ENCODE peak calls at places on chromosomes 12 and 14, in five cellular contexts. H is mesendoderm; F is cardiac fibroblast; I is naive thymus-derived CD4-positive, alpha-beta T cell; Z is heart right ventricle. M is an unnamed sample.

GRCh38 chr14:23865502-23865901 is 88.1 kb upstream of the DHRS4 start:
- DNase-seq in H (no peak), F (no peak), I (no peak), Z (no peak), M (peak)

GRCh38 chr14:61750708-61751474 is 11.3 kb upstream of the SNAPC1 start:
- DNase-seq in H (peak), F (peak), I (peak), Z (peak), M (peak)

GRCh38 chr14:46580941-46581671 is 70.5 kb downstream of the RPL10L start:
- DNase-seq in H (peak), F (peak), I (no peak), Z (no peak), M (peak)

GRCh38 chr14:38129705-38130104 is 78.0 kb upstream of the SSTR1 start:
- DNase-seq in H (no peak), F (no peak), I (peak), Z (no peak), M (no peak)

GRCh38 chr14:75985618-75986438 is at the start of gene IFT43:
- DNase-seq in H (peak), F (peak), I (peak), Z (peak), M (peak)

GRCh38 chr14:81341405-81342180 is 58.5 kb downstream of the STON2 start:
- DNase-seq in H (no peak), F (no peak), I (no peak), Z (no peak), M (peak)

GRCh38 chr14:75232597-75232996 is 46.0 kb upstream of the FOS start:
- DNase-seq in H (peak), F (no peak), I (peak), Z (no peak), M (no peak)

GRCh38 chr12:47249082-47249481 is 169.3 kb upstream of the AMIGO2 start:
- DNase-seq in H (no peak), F (no peak), I (no peak), Z (no peak), M (peak)

GRCh38 chr12:2681426-2682205 is 113.2 kb upstream of the FKBP4 start:
- DNase-seq in H (no peak), F (no peak), I (no peak), Z (no peak), M (no peak)

GRCh38 chr14:92507174-92507768 is 6.3 kb upstream of the RIN3 start:
- DNase-seq in H (no peak), F (no peak), I (no peak), Z (no peak), M (peak)

GRCh38 chr12:47715877-47716548 is 9.3 kb downstream of the ENDOU start:
- DNase-seq in H (no peak), F (no peak), I (no peak), Z (no peak), M (no peak)

GRCh38 chr12:41619705-41620104 is 431.6 kb downstream of the PDZRN4 start:
- DNase-seq in H (peak), F (no peak), I (no peak), Z (no peak), M (no peak)

GRCh38 chr12:18361431-18361830 is 100.1 kb downstream of the PIK3C2G start:
- DNase-seq in H (no peak), F (no peak), I (no peak), Z (no peak), M (no peak)

GRCh38 chr14:34365309-34365915 is 96.6 kb downstream of the SPTSSA start:
- DNase-seq in H (no peak), F (peak), I (no peak), Z (no peak), M (no peak)

GRCh38 chr14:99481745-99482099 is 513 bp downstream of the CCNK start:
- DNase-seq in H (peak), F (peak), I (peak), Z (no peak), M (peak)

GRCh38 chr12:111904438-111904837 is 62.4 kb downstream of the MAPKAPK5 start:
- DNase-seq in H (no peak), F (no peak), I (no peak), Z (no peak), M (no peak)

GRCh38 chr12:6962285-6963015 is 8.0 kb downstream of the PHB2 start:
- DNase-seq in H (peak), F (no peak), I (no peak), Z (no peak), M (no peak)

GRCh38 chr12:128823216-128823915 is 392 bp downstream of the SLC15A4 start:
- DNase-seq in H (peak), F (no peak), I (peak), Z (peak), M (no peak)

GRCh38 chr14:59630281-59630963 is 53.8 kb upstream of the CCDC175 start:
- DNase-seq in H (peak), F (peak), I (no peak), Z (no peak), M (peak)

GRCh38 chr14:50011242-50011641 is 105.1 kb downstream of the VCPKMT start:
- DNase-seq in H (no peak), F (no peak), I (no peak), Z (no peak), M (no peak)

GRCh38 chr12:18246057-18246456 is 15.3 kb upstream of the PIK3C2G start:
- DNase-seq in H (peak), F (no peak), I (no peak), Z (no peak), M (no peak)

GRCh38 chr12:57219205-57219992 is 2.8 kb downstream of the NXPH4 start:
- DNase-seq in H (no peak), F (no peak), I (no peak), Z (no peak), M (no peak)

GRCh38 chr12:58916891-58917570 is 3.3 kb downstream of the LRIG3 start:
- DNase-seq in H (peak), F (peak), I (no peak), Z (no peak), M (peak)

GRCh38 chr12:123843912-123844748 is 82.0 kb downstream of the DNAH10 start:
- DNase-seq in H (peak), F (no peak), I (no peak), Z (no peak), M (peak)

GRCh38 chr12:39617887-39618286 is 1.7 kb downstream of the ABCD2 start:
- DNase-seq in H (no peak), F (no peak), I (no peak), Z (no peak), M (no peak)

GRCh38 chr12:103505371-103506236 is 9.8 kb upstream of the C12orf42 start:
- DNase-seq in H (no peak), F (no peak), I (no peak), Z (no peak), M (peak)

GRCh38 chr12:127526925-127527324 is 740.0 kb upstream of the TMEM132C start:
- DNase-seq in H (no peak), F (no peak), I (no peak), Z (no peak), M (no peak)

GRCh38 chr14:100081997-100082625 is 16.9 kb downstream of the EVL start:
- DNase-seq in H (no peak), F (no peak), I (peak), Z (no peak), M (no peak)

GRCh38 chr12:112906712-112907414 is at the start of gene OAS1:
- DNase-seq in H (peak), F (peak), I (peak), Z (no peak), M (peak)
- H3K4me3 ChIP-seq in H (no peak), F (peak), I (peak), Z (peak), M (peak)

DNA sequence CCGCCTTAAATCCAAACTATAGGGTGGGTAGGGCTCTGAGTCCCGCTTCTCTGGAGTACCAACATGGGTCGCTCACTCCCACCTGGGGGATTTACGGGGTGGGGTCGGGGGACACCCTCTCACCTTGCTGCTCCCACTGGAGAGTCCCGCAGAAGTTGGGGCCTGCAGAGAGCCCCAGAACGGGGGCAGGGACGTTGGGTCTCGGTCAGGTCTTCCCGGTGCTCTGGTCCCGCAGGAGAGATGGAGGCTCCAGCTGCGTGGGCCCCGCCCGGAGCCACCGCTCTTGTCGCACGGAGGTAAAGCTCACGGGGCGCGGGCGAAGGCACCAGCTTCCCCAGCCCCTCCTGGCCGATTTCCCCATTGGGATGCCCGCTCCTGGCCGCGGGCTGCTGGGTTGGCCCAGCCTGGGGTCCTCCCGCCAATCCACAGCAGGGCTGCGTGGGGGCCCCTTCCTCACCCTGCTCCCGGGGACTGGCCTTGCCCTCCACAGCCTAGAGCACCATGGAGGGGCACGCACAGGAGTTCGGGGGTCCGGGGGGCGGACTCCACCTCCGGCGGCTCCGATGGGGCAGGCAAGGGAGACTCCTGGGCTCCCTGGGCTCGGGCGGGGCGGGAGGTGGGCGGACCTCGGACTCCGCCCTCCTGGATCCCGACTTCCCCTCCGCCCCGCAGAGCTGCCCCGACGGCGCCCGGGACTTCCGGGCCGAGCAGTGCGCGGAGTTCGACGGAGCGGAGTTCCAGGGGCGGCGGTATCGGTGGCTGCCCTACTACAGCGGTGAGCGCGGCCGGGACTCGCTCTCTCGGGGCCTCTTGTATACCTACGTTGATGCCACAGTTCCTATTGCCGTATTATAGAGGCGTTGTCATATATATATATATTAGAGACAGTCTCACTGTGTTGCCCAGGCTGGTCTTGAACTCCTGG is 8.4 kb downstream of the PAPLN start:
- DNase-seq in H (no peak), F (peak), I (peak), Z (peak), M (peak)
- H3K4me3 ChIP-seq in H (no peak), F (peak), I (peak), Z (peak), M (peak)

DNA sequence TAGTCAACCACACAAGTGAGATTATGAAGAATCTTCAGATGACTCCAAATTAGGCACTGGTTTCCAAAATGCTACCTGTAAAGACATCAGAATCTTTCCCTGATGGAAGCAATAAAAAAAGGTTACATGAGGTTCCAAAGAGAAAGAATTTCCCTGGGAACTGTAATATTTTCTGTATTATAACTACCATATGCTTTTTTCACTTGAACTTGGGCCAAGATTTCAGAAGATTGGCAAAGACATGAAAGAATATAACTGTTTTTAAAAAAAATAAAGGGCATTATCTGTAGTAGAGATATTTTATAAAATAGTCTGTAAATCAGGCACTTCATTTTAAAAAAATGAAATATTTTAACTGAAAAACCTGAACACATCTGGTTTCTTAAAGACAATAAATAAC is 12.9 kb downstream of the HECTD1 start:
- DNase-seq in H (no peak), F (peak), I (no peak), Z (no peak), M (no peak)
- H3K4me3 ChIP-seq in H (no peak), F (no peak), I (no peak), Z (no peak), M (no peak)

DNA sequence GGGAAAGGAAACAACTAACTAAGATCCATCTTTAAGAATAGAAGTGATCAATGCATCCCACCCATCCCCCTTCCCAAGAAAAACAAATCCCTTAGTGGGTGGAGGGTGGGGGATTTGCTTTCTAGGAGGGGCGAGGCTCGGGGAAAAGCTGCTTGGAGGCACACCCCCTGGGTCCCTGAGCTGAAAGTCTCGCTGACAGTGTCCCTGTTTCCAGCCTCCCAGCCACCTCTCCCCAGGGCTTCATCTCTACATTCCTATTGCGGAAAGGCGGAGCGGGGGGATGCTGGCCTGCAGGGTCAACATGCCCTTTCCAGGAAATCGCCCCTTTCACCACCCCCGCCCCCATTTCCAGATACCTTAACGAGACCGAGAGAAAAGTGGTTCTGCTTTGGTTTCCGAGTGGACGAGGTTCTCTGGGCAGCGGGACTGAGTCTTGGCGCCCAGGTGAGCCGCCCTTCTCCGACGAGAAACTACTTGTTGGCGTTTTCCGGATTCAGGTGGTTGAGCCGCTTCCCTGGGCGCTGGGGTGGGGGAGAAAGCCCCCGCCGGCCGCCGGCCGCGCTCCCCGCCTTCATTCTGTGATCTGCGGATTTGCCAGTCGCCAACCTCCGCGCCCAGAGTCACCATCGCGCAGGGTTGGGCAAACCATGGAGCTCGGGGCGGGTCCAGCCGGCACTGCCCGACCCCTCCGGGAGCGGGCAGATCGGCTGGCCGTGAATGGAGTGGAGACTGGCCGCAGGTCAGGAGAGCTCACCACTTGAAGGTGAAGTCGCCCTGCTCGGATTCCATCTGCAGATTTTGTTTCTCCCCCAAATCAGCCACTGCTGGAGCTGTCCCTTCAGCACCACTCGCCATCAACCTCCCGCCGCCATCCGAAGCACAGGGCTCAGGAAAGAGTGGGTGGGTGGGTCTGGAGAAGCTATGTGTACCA is 523 bp downstream of the KCNC2 start:
- DNase-seq in H (peak), F (peak), I (no peak), Z (no peak), M (peak)
- H3K4me3 ChIP-seq in H (no peak), F (no peak), I (no peak), Z (no peak), M (no peak)

DNA sequence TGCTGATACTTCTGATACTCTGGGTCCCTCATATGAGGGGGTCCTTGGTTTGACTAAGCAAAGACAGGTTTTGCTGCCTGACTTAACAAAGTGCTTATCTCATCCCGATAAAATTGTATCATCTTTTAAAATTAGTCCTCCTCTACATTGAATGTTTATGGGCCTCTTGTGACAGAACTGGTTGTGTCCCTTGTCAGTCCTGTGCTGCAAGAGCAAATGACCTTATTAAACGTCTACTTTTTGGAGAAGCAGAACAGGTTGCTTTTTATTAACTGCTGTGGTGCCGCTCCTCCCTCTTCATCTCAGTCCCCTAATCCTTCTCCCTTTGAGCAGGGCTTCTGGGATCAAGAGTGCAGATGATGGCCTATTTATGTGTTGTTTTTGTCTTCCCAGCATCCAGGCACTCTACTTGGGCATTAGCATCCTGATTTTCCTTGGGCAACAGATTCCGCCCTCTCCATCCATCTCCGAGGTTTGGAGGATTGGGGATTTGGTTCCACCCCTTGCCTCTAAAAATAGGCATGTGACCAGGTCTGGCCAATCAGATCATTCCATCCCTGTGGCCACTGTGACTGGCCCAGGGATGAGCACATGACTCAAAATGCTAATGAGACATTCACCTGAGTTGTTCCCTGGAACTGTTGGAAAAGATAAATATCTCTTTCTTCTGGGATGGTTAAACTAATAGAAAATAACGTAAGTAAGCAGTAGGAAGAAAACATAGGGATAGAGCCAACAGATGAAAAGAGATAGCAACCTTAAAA is 2.9 kb upstream of the DENR start:
- DNase-seq in H (peak), F (no peak), I (no peak), Z (no peak), M (no peak)
- H3K4me3 ChIP-seq in H (no peak), F (no peak), I (no peak), Z (no peak), M (no peak)

GRCh38 chr14:68476965-68477455 is 315.9 kb downstream of the ZFP36L1 start:
- DNase-seq in H (no peak), F (no peak), I (no peak), Z (no peak), M (no peak)

GRCh38 chr14:68474741-68475140 is 318.1 kb downstream of the ZFP36L1 start:
- DNase-seq in H (no peak), F (no peak), I (no peak), Z (no peak), M (peak)

GRCh38 chr14:68476212-68476964 is 316.5 kb downstream of the ZFP36L1 start:
- DNase-seq in H (peak), F (peak), I (no peak), Z (peak), M (peak)

GRCh38 chr14:68473794-68474193 is 319.1 kb downstream of the ZFP36L1 start:
- DNase-seq in H (no peak), F (peak), I (no peak), Z (no peak), M (peak)

DNA sequence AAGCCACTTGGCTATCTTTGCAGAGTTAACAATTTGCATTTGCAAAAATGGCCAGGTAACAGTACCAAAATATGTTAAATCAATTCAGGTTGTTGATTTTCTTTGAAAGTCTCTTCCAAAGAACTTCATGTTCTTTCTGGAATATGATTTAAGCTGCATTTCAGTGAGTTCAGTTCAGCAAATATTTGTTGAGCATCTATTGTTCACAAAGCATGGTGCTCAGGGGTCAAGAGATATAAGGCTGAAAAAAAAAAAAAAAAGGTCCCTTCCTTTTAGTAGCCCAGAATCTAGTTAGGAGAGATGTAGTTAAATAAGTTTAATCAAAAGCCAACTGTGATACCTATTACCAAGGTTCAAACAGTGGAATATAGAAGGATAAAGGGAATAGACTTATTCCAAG is 317.1 kb downstream of the ZFP36L1 start:
- DNase-seq in H (no peak), F (no peak), I (no peak), Z (no peak), M (no peak)
- H3K4me3 ChIP-seq in H (no peak), F (no peak), I (no peak), Z (no peak), M (no peak)

M was measured in epithelial cell of esophagus.